ENCODE peak calls at places on chromosome 1, in six cellular contexts. T, V, Y, X, Z and U are unnamed samples.

GRCh38 chr1:182087951-182088350 is 26.4 kb upstream of the ZNF648 start:
- DNase-seq in Z (no peak), T (no peak), X (no peak), Y (no peak), V (no peak), U (no peak)

GRCh38 chr1:182610606-182611194 is 6.5 kb upstream of the RGS16 start:
- DNase-seq in V (no peak), Y (no peak), T (no peak), X (no peak), Z (no peak), U (no peak)

GRCh38 chr1:58155418-58156123 is 391.0 kb downstream of the OMA1 start:
- DNase-seq in X (peak), Y (peak), T (no peak), Z (peak), V (no peak), U (no peak)

GRCh38 chr1:56912325-56912724 is 53.5 kb downstream of the C8B start:
- DNase-seq in Z (no peak), X (no peak), Y (no peak), V (no peak), T (no peak), U (no peak)

GRCh38 chr1:200258447-200259375 is 151.1 kb downstream of the ZNF281 start:
- DNase-seq in Y (no peak), X (no peak), Z (no peak), T (no peak), V (peak), U (no peak)

GRCh38 chr1:26015358-26015757 is 6.2 kb upstream of the EXTL1 start:
- DNase-seq in X (no peak), V (peak), Y (no peak), Z (no peak), T (peak), U (no peak)

GRCh38 chr1:163172596-163172995 is 30.1 kb downstream of the RGS5 start:
- DNase-seq in T (no peak), X (no peak), Y (no peak), Z (no peak), V (no peak), U (no peak)

GRCh38 chr1:186325239-186325638 is 49.8 kb downstream of the TPR start:
- DNase-seq in V (peak), Z (no peak), X (no peak), T (no peak), Y (no peak), U (no peak)

GRCh38 chr1:179017383-179018326 is 8.0 kb upstream of the FAM20B start:
- DNase-seq in V (no peak), Y (no peak), Z (no peak), X (no peak), T (no peak), U (peak)

GRCh38 chr1:230334447-230334837 is 91.7 kb downstream of the PGBD5 start:
- DNase-seq in V (no peak), T (no peak), X (no peak), Y (no peak), Z (no peak), U (no peak)

GRCh38 chr1:247386695-247387094 is 29.3 kb upstream of the NLRP3 start:
- DNase-seq in T (no peak), Y (no peak), X (no peak), V (peak), Z (no peak), U (no peak)

GRCh38 chr1:211344335-211344664 is 17.7 kb downstream of the TRAF5 start:
- DNase-seq in Y (no peak), X (no peak), Z (no peak), T (no peak), V (peak), U (no peak)

GRCh38 chr1:166489670-166490436 is 323.1 kb upstream of the FAM78B start:
- DNase-seq in Y (no peak), V (no peak), T (no peak), X (no peak), Z (no peak), U (no peak)

GRCh38 chr1:208475449-208475848 is 231.3 kb upstream of the PLXNA2 start:
- DNase-seq in Y (no peak), T (no peak), Z (no peak), V (peak), X (no peak), U (no peak)

GRCh38 chr1:75134939-75135828 is 996 bp downstream of the LHX8 start:
- DNase-seq in Y (no peak), V (peak), X (no peak), Z (no peak), T (no peak), U (no peak)

GRCh38 chr1:184708084-184708676 is 46.5 kb downstream of the EDEM3 start:
- DNase-seq in Z (no peak), V (no peak), X (no peak), T (no peak), Y (no peak), U (no peak)

GRCh38 chr1:30889506-30889905 is 19.1 kb downstream of the SDC3 start:
- DNase-seq in T (no peak), X (no peak), V (peak), Y (no peak), Z (no peak), U (no peak)

GRCh38 chr1:180789460-180789859 is 123.2 kb upstream of the KIAA1614 start:
- DNase-seq in V (no peak), T (no peak), Y (no peak), X (no peak), Z (no peak), U (no peak)

GRCh38 chr1:180785306-180785705 is 127.4 kb upstream of the KIAA1614 start:
- DNase-seq in X (no peak), T (no peak), Z (no peak), V (peak), Y (no peak), U (no peak)

GRCh38 chr1:180787628-180788307 is 124.9 kb upstream of the KIAA1614 start:
- DNase-seq in X (no peak), Y (no peak), V (no peak), T (no peak), Z (no peak), U (no peak)

GRCh38 chr1:180786633-180787032 is 126.1 kb upstream of the KIAA1614 start:
- DNase-seq in Y (no peak), Z (no peak), T (no peak), X (no peak), V (no peak), U (no peak)

GRCh38 chr1:180785887-180786286 is 126.8 kb upstream of the KIAA1614 start:
- DNase-seq in X (no peak), Y (no peak), T (no peak), Z (no peak), V (no peak), U (no peak)
- TF ChIP-seq CTCF in X (no peak), Y (no peak), T (no peak), Z (no peak), V (no peak), U (no peak)

GRCh38 chr1:43969746-43970466 is at the start of gene DPH2:
- DNase-seq in Z (peak), Y (peak), X (peak), V (peak), T (peak), U (peak)
- TF ChIP-seq CTCF in Z (no peak), Y (peak), X (peak), V (no peak), T (peak), U (no peak)

DNA sequence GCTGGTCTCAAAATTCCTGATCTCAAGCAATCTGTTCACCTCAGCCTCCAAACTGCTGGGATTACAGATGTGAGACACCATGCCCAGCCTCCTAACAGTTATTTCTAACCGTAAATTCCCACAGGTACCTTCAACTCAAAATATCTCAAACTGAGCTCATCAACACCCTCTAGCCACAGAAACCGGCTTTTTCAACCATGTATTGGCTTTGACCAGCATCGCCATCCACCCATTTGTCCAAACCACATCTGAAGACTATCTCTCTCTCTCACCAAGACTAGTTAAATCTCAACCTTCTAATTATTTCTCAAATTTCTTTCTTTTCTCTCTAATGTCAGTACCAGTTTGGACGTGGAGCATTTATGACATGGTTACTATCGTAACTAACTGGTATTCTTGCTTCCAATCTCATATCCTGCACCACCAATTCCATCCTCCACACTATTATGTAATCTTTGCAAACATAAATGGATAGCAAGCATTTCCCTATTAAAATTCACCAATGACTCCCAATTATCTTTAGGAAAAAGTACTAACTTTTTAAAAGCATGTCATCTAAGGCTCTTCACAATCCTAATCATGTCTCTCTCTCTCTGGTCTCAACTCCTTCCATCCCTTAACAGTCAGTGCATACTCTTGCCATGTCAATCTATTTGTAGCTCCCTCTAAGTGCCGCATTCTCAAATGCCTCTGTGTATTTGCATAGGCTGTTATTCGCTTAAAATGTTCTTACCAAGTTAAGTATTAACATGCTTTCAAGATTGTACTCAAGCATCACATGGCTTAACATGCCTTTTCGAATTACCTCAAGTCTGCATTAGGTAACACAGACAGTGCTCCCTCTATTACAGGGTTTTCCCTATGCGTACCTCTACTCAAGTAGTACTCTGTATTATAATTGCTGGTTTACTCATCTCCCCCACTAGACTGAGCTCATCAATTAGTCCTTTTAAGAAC is 18.1 kb downstream of the RSBN1 start:
- DNase-seq in V (no peak), T (no peak), X (no peak), Y (no peak), Z (no peak), U (no peak)
- TF ChIP-seq CTCF in V (no peak), T (no peak), X (no peak), Y (no peak), Z (no peak), U (no peak)

GRCh38 chr1:218994615-218995014 is 179.1 kb upstream of the LYPLAL1 start:
- DNase-seq in V (no peak), X (no peak), T (no peak), Z (no peak), Y (no peak), U (no peak)

GRCh38 chr1:219000606-219001005 is 173.1 kb upstream of the LYPLAL1 start:
- DNase-seq in Y (no peak), Z (no peak), X (no peak), T (no peak), V (peak), U (no peak)

GRCh38 chr1:218991089-218991488 is 182.6 kb upstream of the LYPLAL1 start:
- DNase-seq in Z (no peak), Y (no peak), X (no peak), V (no peak), T (no peak), U (peak)

GRCh38 chr1:219000005-219000404 is 173.7 kb upstream of the LYPLAL1 start:
- DNase-seq in Z (no peak), X (no peak), V (no peak), T (no peak), Y (no peak), U (no peak)

DNA sequence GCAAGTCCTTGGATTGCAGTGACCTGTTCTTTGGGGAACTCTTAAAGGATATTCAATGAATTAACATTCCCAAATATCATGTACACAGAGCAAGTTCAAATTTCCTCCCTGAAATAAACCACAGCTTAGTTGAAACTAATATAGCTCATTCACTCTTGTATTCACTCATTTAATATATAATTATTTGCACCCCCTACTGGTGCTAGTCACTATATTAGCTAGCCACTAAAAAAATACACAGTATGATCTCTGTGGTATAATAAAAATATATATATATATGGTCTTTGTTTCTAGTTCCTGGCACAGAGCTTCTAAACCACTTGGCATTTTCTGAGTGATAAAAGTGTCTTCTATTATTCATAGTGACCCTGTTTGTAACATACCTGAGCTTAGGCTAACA is 177.3 kb upstream of the LYPLAL1 start:
- DNase-seq in Y (no peak), V (no peak), Z (no peak), X (no peak), T (no peak), U (no peak)
- TF ChIP-seq CTCF in Y (no peak), V (peak), Z (no peak), X (peak), T (no peak), U (no peak)

GRCh38 chr1:66237722-66238479 is 296.1 kb upstream of the SGIP1 start:
- DNase-seq in T (no peak), Z (no peak), X (no peak), V (peak), Y (no peak), U (no peak)

GRCh38 chr1:66243548-66244130 is 290.3 kb upstream of the SGIP1 start:
- DNase-seq in X (no peak), T (no peak), Y (no peak), V (peak), Z (no peak), U (no peak)

GRCh38 chr1:66240491-66241484 is 293.2 kb upstream of the SGIP1 start:
- DNase-seq in V (peak), X (no peak), Z (no peak), Y (no peak), T (no peak), U (no peak)

GRCh38 chr1:66242646-66243547 is 291.1 kb upstream of the SGIP1 start:
- DNase-seq in X (peak), V (peak), Y (peak), Z (peak), T (peak), U (no peak)

DNA sequence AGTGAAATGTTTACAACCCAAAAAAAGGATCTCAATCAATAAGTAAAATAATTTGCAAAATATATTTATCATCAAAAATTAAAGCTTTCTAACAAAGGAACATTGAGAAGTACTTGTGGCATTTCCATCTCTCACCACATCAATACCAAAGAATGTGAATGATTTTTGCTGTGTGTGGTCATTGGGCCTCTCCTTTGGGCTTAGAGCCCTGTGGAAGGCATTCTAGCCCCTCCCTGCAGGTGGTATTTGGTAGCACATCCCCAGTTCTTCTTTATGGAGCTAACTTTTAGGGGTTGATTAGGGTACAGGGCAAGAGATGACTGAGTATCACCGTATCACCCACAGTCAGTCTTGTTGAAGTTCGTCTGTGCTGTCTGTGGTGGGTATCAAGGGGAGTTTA is 294.1 kb upstream of the SGIP1 start:
- DNase-seq in V (no peak), T (no peak), Y (no peak), Z (no peak), X (no peak), U (no peak)
- TF ChIP-seq CTCF in V (no peak), T (no peak), Y (no peak), Z (no peak), X (no peak), U (no peak)

GRCh38 chr1:5099018-5099417 is 444.6 kb downstream of the AJAP1 start:
- DNase-seq in T (no peak), X (no peak), Y (no peak), V (no peak), Z (no peak), U (no peak)

DNA sequence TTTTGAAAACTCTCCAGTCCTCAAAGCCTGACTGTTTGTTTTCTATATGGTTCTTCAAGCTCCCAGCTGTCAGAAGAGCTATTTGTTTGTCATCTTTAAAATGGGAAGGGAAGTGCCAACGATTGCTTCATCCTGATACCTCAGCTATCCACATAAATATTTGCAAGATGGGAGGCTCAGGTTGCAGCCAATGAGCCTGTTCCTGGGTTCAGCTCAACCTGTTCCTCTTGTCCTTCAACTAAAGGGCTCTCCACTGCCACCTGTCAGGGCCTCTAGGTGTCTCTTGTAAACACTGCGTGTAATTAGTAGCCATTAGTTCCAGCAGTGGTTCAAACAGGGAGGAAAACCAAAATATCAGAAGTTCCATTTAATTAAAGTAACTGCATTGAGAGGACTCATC is 445.1 kb downstream of the AJAP1 start:
- DNase-seq in Y (no peak), X (no peak), Z (no peak), T (no peak), V (no peak), U (no peak)
- TF ChIP-seq CTCF in Y (no peak), X (no peak), Z (no peak), T (no peak), V (no peak), U (no peak)

GRCh38 chr1:243982451-243983018 is 68.5 kb upstream of the ZBTB18 start:
- DNase-seq in T (no peak), V (no peak), Y (no peak), Z (no peak), X (peak), U (no peak)
- TF ChIP-seq CTCF in T (no peak), V (peak), Y (no peak), Z (no peak), X (no peak), U (no peak)

GRCh38 chr1:6582370-6582769 is 2.6 kb downstream of the ZBTB48 start:
- DNase-seq in X (no peak), Z (no peak), V (no peak), Y (no peak), T (no peak), U (no peak)

GRCh38 chr1:6581561-6582305 is 1.9 kb downstream of the ZBTB48 start:
- DNase-seq in V (no peak), Y (no peak), Z (no peak), X (no peak), T (no peak), U (no peak)

GRCh38 chr1:6579374-6580118 is at the start of gene ZBTB48:
- DNase-seq in X (peak), T (peak), Y (peak), Z (peak), V (peak), U (peak)

GRCh38 chr1:6580119-6580587 is 359 bp downstream of the ZBTB48 start:
- DNase-seq in T (no peak), X (no peak), Y (no peak), V (no peak), Z (no peak), U (no peak)

GRCh38 chr1:6580588-6581270 is 935 bp downstream of the ZBTB48 start:
- DNase-seq in T (no peak), Y (no peak), X (peak), Z (no peak), V (no peak), U (no peak)
- TF ChIP-seq CTCF in T (no peak), Y (no peak), X (no peak), Z (no peak), V (no peak), U (no peak)

GRCh38 chr1:36448530-36449051 is 1.7 kb downstream of the OSCP1 start:
- DNase-seq in X (no peak), Y (no peak), T (no peak), V (no peak), Z (no peak), U (no peak)

GRCh38 chr1:36443297-36443696 is 7.0 kb downstream of the OSCP1 start:
- DNase-seq in Z (no peak), T (no peak), X (no peak), V (no peak), Y (no peak), U (no peak)

GRCh38 chr1:36447450-36447849 is 2.8 kb downstream of the OSCP1 start:
- DNase-seq in X (no peak), Z (no peak), T (no peak), V (no peak), Y (no peak), U (no peak)

GRCh38 chr1:36446780-36447179 is 3.5 kb downstream of the OSCP1 start:
- DNase-seq in X (no peak), Y (no peak), T (no peak), V (no peak), Z (no peak), U (no peak)

DNA sequence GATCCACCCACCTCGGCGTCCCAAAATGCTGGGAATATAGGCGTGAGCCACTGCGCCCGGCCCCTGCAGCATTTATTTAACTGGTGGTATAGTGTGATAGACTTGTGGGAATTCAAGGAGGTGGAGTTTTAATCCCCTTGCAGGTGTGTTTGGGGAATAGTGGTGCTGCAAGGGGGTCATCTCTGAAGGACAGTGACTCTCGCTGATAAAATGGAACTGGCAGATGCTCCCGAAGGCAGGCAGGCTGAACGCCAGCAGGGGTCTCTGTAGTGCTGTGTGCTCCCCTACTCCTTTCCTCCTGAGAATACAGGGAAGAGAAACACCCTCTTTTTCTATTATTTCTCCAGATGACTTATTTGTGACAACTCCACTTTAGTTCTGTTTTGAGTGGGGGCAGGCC is 4.0 kb downstream of the OSCP1 start:
- DNase-seq in Z (peak), X (peak), V (no peak), T (no peak), Y (no peak), U (no peak)
- TF ChIP-seq CTCF in Z (peak), X (no peak), V (peak), T (no peak), Y (peak), U (peak)